ENCODE peak calls at places on chromosomes 3 and 15, in nine cellular contexts. N is right cardiac atrium; B is psoas muscle; J is PC-9; T is AG04450; G is CD8-positive, alpha-beta memory T cell; Z is esophagus squamous epithelium; A is tibial artery; F is stomach. K is an unnamed sample.

GRCh38 chr3:124928333-124929202 is 6.0 kb downstream of the MUC13 start:
- DNase-seq in T (peak; percentile 44), J (peak; percentile 39), A (peak; percentile 84), Z (no peak), F (peak; percentile 76), G (peak; percentile 67), B (peak; percentile 46), N (peak; percentile 63), K (peak; percentile 57)

GRCh38 chr3:94159062-94159726 is 96.3 kb downstream of the NSUN3 start:
- DNase-seq in J (peak; percentile 62), G (no peak), Z (no peak), T (no peak), B (no peak), F (no peak), N (no peak), A (no peak), K (no peak)

GRCh38 chr15:64532921-64533320 is 72.5 kb downstream of the ZNF609 start:
- DNase-seq in N (no peak), F (no peak), G (no peak), Z (no peak), J (no peak), T (no peak), A (no peak), B (no peak), K (no peak)

GRCh38 chr15:70752142-70752754 is 11.1 kb downstream of the UACA start:
- DNase-seq in T (no peak), J (no peak), B (peak; percentile 55), A (peak; percentile 76), Z (no peak), G (no peak), F (no peak), N (peak; percentile 44), K (no peak)

GRCh38 chr3:123385981-123386380 is 62.9 kb downstream of the ADCY5 start:
- DNase-seq in B (peak; percentile 51), Z (no peak), F (no peak), T (no peak), A (peak; percentile 37), J (peak; percentile 66), G (no peak), N (peak; percentile 82), K (no peak)

GRCh38 chr3:74891312-74891711 is 276.9 kb upstream of the CNTN3 start:
- DNase-seq in J (no peak), B (no peak), Z (no peak), F (no peak), T (no peak), A (no peak), N (no peak), G (no peak), K (no peak)

GRCh38 chr15:81511160-81511559 is 137.1 kb upstream of the TMC3 start:
- DNase-seq in N (no peak), G (no peak), Z (no peak), B (no peak), T (no peak), A (no peak), J (no peak), F (no peak), K (no peak)

GRCh38 chr3:124600765-124601164 is 129.5 kb upstream of the UMPS start:
- DNase-seq in J (no peak), B (no peak), F (no peak), G (no peak), A (no peak), Z (no peak), N (no peak), T (no peak), K (no peak)

GRCh38 chr15:75161788-75162414 is 39.8 kb upstream of the C15orf39 start:
- DNase-seq in A (no peak), B (peak; percentile 59), J (peak; percentile 50), N (peak; percentile 78), F (peak; percentile 58), Z (no peak), G (no peak), T (no peak), K (peak; percentile 79)

GRCh38 chr3:157109267-157110141 is 50.4 kb downstream of the CCNL1 start:
- DNase-seq in T (no peak), B (no peak), Z (no peak), N (peak; percentile 81), F (no peak), A (no peak), J (no peak), G (no peak), K (no peak)

GRCh38 chr15:81897011-81897677 is 148.7 kb downstream of the MEX3B start:
- DNase-seq in B (no peak), J (no peak), N (no peak), Z (no peak), F (no peak), T (peak; percentile 76), A (no peak), G (no peak), K (no peak)

GRCh38 chr3:142033292-142033691 is 116.1 kb downstream of the TFDP2 start:
- DNase-seq in A (no peak), Z (no peak), B (no peak), T (no peak), J (no peak), N (no peak), G (no peak), F (no peak), K (no peak)

GRCh38 chr3:30435950-30436349 is 170.5 kb upstream of the TGFBR2 start:
- DNase-seq in J (no peak), T (no peak), B (no peak), A (no peak), N (no peak), F (no peak), Z (no peak), G (no peak), K (no peak)

GRCh38 chr3:147712357-147712756 is 303.2 kb downstream of the ZIC1 start:
- DNase-seq in G (no peak), Z (no peak), T (no peak), J (no peak), A (no peak), N (peak; percentile 43), B (no peak), F (no peak), K (no peak)

GRCh38 chr3:185176756-185177359 is 24.0 kb upstream of the C3orf70 start:
- DNase-seq in F (no peak), T (no peak), N (no peak), B (no peak), A (no peak), Z (no peak), J (peak; percentile 46), G (no peak), K (no peak)

GRCh38 chr15:97976766-97977503 is 16.4 kb downstream of the ARRDC4 start:
- DNase-seq in J (peak; percentile 63), N (no peak), G (no peak), T (no peak), A (no peak), Z (no peak), B (no peak), F (no peak), K (no peak)

GRCh38 chr15:90862487-90862886 is 5.9 kb upstream of the FURIN start:
- DNase-seq in G (no peak), A (no peak), T (no peak), F (no peak), Z (no peak), B (no peak), N (no peak), J (no peak), K (no peak)

GRCh38 chr15:38857814-38858213 is 293.2 kb upstream of the RASGRP1 start:
- DNase-seq in Z (no peak), J (no peak), B (no peak), N (no peak), A (no peak), F (no peak), T (no peak), G (no peak), K (no peak)

GRCh38 chr15:52252781-52253180 is 42.8 kb downstream of the MYO5C start:
- DNase-seq in B (no peak), T (peak; percentile 69), J (peak; percentile 88), A (no peak), G (no peak), N (no peak), Z (no peak), F (no peak), K (no peak)

GRCh38 chr3:32817561-32818430 is at the start of gene TRIM71:
- DNase-seq in J (no peak), Z (no peak), G (no peak), B (no peak), T (no peak), F (no peak), A (no peak), N (no peak), K (peak; percentile 48)
- H3K27me3 ChIP-seq in J (no peaks in the 10 kb centered on the region), Z (peaks cover 28% of the 10 kb centered on the region), G (peaks cover 12% of the 10 kb centered on the region), B (peaks cover 36% of the 10 kb centered on the region), T (peaks cover 77% of the 10 kb centered on the region), F (peaks cover 75% of the 10 kb centered on the region), A (peaks cover 66% of the 10 kb centered on the region), N (no peaks in the 10 kb centered on the region), K (no peaks in the 10 kb centered on the region)

GRCh38 chr15:77851696-77852095 is 219.0 kb upstream of the LINGO1 start:
- DNase-seq in J (no peak), B (no peak), N (no peak), Z (no peak), T (no peak), G (no peak), F (no peak), A (no peak), K (no peak)

GRCh38 chr15:77855871-77856270 is 221.6 kb downstream of the TBC1D2B start:
- DNase-seq in F (no peak), J (no peak), N (no peak), Z (no peak), A (no peak), B (no peak), T (no peak), G (no peak), K (no peak)

GRCh38 chr15:77853008-77853328 is 220.3 kb upstream of the LINGO1 start:
- DNase-seq in A (no peak), N (no peak), G (no peak), T (no peak), F (no peak), J (no peak), Z (no peak), B (no peak), K (no peak)

GRCh38 chr15:77852241-77853007 is 219.7 kb upstream of the LINGO1 start:
- DNase-seq in F (no peak), Z (no peak), A (no peak), G (no peak), T (no peak), J (no peak), B (no peak), N (no peak), K (no peak)

GRCh38 chr15:77853910-77854309 is 221.2 kb upstream of the LINGO1 start:
- DNase-seq in Z (no peak), F (no peak), T (no peak), J (no peak), A (no peak), N (no peak), B (no peak), G (no peak), K (no peak)
- H3K27me3 ChIP-seq in Z (no peaks in the 10 kb centered on the region), F (peaks cover 57% of the 10 kb centered on the region), T (peaks cover 48% of the 10 kb centered on the region), J (peaks cover 86% of the 10 kb centered on the region), A (peaks cover 23% of the 10 kb centered on the region), N (no peaks in the 10 kb centered on the region), B (peaks cover 6% of the 10 kb centered on the region), G (no peaks in the 10 kb centered on the region), K (no peaks in the 10 kb centered on the region)

GRCh38 chr3:46351646-46352045 is 2.3 kb upstream of the CCR2 start:
- DNase-seq in J (no peak), F (no peak), B (no peak), Z (no peak), T (no peak), G (no peak), N (no peak), A (no peak), K (no peak)
- H3K27me3 ChIP-seq in J (no peaks in the 10 kb centered on the region), F (peaks cover 20% of the 10 kb centered on the region), B (peaks cover 1% of the 10 kb centered on the region), Z (no peaks in the 10 kb centered on the region), T (peaks cover 20% of the 10 kb centered on the region), G (no peaks in the 10 kb centered on the region), N (peaks cover 4% of the 10 kb centered on the region), A (peaks cover 9% of the 10 kb centered on the region), K (peaks cover 1% of the 10 kb centered on the region)

GRCh38 chr3:10515396-10515795 is 10.0 kb upstream of the ATP2B2 start:
- DNase-seq in A (no peak), F (no peak), J (no peak), N (no peak), T (no peak), G (peak; percentile 9), Z (no peak), B (no peak), K (no peak)
- H3K27me3 ChIP-seq in A (peaks cover 8% of the 10 kb centered on the region), F (no peaks in the 10 kb centered on the region), J (peaks cover 95% of the 10 kb centered on the region), N (no peaks in the 10 kb centered on the region), T (peaks cover 11% of the 10 kb centered on the region), G (no peaks in the 10 kb centered on the region), Z (no peaks in the 10 kb centered on the region), B (no peaks in the 10 kb centered on the region), K (no peaks in the 10 kb centered on the region)

K was measured in Caco-2.